ENCODE peak calls at places on chromosomes 13 and 19, in seven cellular contexts. One of them, this sample, is unnamed.

GRCh38 chr13:30846311-30846710 is 59.8 kb upstream of the MEDAG start:
- DNase-seq in mesenchymal stem cell: peak; percentile 88
- DNase-seq in IMR-90: peak; percentile 49
- DNase-seq in mesendoderm: no peak
- DNase-seq in H9: no peak
- DNase-seq in H1: no peak
- DNase-seq in neuronal stem cell: no peak
- DNase-seq in this sample: no peak

GRCh38 chr13:105603283-105603682 is 932.2 kb downstream of the EFNB2 start:
- DNase-seq in mesenchymal stem cell: no peak
- DNase-seq in IMR-90: no peak
- DNase-seq in mesendoderm: no peak
- DNase-seq in H9: no peak
- DNase-seq in H1: no peak
- DNase-seq in neuronal stem cell: no peak
- DNase-seq in this sample: no peak

GRCh38 chr13:32969516-32969941 is 46.7 kb upstream of the KL start:
- DNase-seq in mesenchymal stem cell: peak; percentile 80
- DNase-seq in IMR-90: peak; percentile 55
- DNase-seq in mesendoderm: no peak
- DNase-seq in H9: no peak
- DNase-seq in H1: no peak
- DNase-seq in neuronal stem cell: no peak
- DNase-seq in this sample: peak; percentile 30

GRCh38 chr19:46606019-46606418 is 4.9 kb downstream of the CALM3 start:
- DNase-seq in mesenchymal stem cell: no peak
- DNase-seq in IMR-90: no peak
- DNase-seq in mesendoderm: no peak
- DNase-seq in H9: no peak
- DNase-seq in H1: no peak
- DNase-seq in neuronal stem cell: no peak
- DNase-seq in this sample: no peak

GRCh38 chr19:38513762-38514167 is 80.3 kb downstream of the RYR1 start:
- DNase-seq in mesenchymal stem cell: no peak
- DNase-seq in IMR-90: no peak
- DNase-seq in mesendoderm: no peak
- DNase-seq in H9: no peak
- DNase-seq in H1: no peak
- DNase-seq in neuronal stem cell: no peak
- DNase-seq in this sample: no peak

GRCh38 chr13:70339738-70340137 is 231.5 kb upstream of the KLHL1 start:
- DNase-seq in mesenchymal stem cell: peak; percentile 45
- DNase-seq in IMR-90: no peak
- DNase-seq in mesendoderm: peak; percentile 83
- DNase-seq in H9: peak; percentile 58
- DNase-seq in H1: peak; percentile 52
- DNase-seq in neuronal stem cell: no peak
- DNase-seq in this sample: peak; percentile 60

GRCh38 chr13:55497486-55497885 is 1643.2 kb upstream of the PRR20A start:
- DNase-seq in mesenchymal stem cell: no peak
- DNase-seq in IMR-90: no peak
- DNase-seq in mesendoderm: peak; percentile 74
- DNase-seq in H9: no peak
- DNase-seq in H1: no peak
- DNase-seq in neuronal stem cell: no peak
- DNase-seq in this sample: no peak

GRCh38 chr19:58560007-58560887 is 1.8 kb upstream of the UBE2M start:
- DNase-seq in mesenchymal stem cell: no peak
- DNase-seq in IMR-90: no peak
- DNase-seq in mesendoderm: no peak
- DNase-seq in H9: no peak
- DNase-seq in H1: no peak
- DNase-seq in neuronal stem cell: no peak
- DNase-seq in this sample: no peak

GRCh38 chr13:111153977-111154332 is 38.8 kb downstream of the ARHGEF7 start:
- DNase-seq in mesenchymal stem cell: peak; percentile 65
- DNase-seq in IMR-90: no peak
- DNase-seq in mesendoderm: no peak
- DNase-seq in H9: no peak
- DNase-seq in H1: no peak
- DNase-seq in neuronal stem cell: no peak
- DNase-seq in this sample: peak; percentile 78

GRCh38 chr19:16025108-16026101 is 50.9 kb upstream of the TPM4 start:
- DNase-seq in mesenchymal stem cell: peak; percentile 31
- DNase-seq in IMR-90: peak; percentile 70
- DNase-seq in mesendoderm: peak; percentile 54
- DNase-seq in H9: peak; percentile 82
- DNase-seq in H1: no peak
- DNase-seq in neuronal stem cell: no peak
- DNase-seq in this sample: peak; percentile 76

GRCh38 chr13:111183087-111183645 is 68.1 kb downstream of the ARHGEF7 start:
- DNase-seq in mesenchymal stem cell: no peak
- DNase-seq in IMR-90: no peak
- DNase-seq in mesendoderm: no peak
- DNase-seq in H9: no peak
- DNase-seq in H1: no peak
- DNase-seq in neuronal stem cell: no peak
- DNase-seq in this sample: no peak

GRCh38 chr19:12789098-12789903 is 2.0 kb upstream of the JUNB start:
- DNase-seq in mesenchymal stem cell: peak; percentile 67
- DNase-seq in IMR-90: peak; percentile 18
- DNase-seq in mesendoderm: peak; percentile 58
- DNase-seq in H9: no peak
- DNase-seq in H1: no peak
- DNase-seq in neuronal stem cell: no peak
- DNase-seq in this sample: no peak

GRCh38 chr13:90630716-90631115 is 716.8 kb upstream of the MIR17HG start:
- DNase-seq in mesenchymal stem cell: no peak
- DNase-seq in IMR-90: no peak
- DNase-seq in mesendoderm: no peak
- DNase-seq in H9: no peak
- DNase-seq in H1: no peak
- DNase-seq in neuronal stem cell: no peak
- DNase-seq in this sample: no peak

DNA sequence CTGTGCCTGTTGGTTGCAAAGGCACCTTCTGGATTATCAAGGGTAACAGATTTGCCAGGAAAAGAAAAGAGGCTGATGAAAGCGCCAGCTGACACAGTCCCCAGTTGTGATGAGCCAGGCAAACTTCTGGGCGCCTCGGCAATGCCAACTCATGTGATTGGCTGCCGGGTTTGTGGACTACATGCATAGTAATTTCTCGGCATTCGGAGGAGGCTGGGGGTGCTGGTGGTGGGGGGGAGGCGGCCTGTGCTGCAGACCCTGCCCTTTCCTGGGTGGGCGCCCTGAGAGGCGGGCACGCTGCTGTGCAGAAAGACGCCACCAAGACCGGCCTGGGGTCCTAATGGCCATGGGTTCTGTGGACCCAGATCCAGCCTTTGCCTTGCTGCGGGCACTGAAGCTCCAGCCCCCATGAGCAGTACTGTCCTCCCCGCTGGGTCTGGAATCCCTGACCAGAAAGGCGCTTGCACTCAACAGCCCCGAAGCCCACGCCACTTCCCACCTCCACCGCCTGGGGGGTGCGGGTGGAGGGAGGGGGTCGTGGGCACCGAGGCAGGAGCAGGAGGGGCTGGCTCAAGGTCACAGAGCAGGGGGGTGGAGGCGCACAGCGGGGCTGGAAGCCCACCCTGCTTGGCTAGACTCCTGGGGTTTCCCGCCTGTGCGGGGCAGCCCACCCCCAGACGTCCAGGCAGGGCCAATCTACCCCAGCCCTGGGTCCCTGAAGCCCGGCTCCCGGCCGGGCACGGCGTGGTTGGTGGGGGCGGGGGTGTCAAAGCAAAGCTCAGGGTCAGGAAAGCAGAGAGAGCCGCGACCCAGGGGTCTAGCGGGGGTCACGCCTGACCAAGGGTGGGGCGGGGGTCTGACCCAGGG is 1.0 kb downstream of the DIRAS1 start:
- DNase-seq in mesenchymal stem cell: peak; percentile 24
- DNase-seq in IMR-90: peak; percentile 40
- DNase-seq in mesendoderm: peak; percentile 70
- DNase-seq in H9: peak; percentile 63
- DNase-seq in H1: peak; percentile 76
- DNase-seq in neuronal stem cell: no peak
- DNase-seq in this sample: no peak
- H2AK5ac ChIP-seq in mesenchymal stem cell: no peak overlapping the region
- H2AK5ac ChIP-seq in IMR-90: peak overlapping the region; percentile 3
- H2AK5ac ChIP-seq in mesendoderm: no peak overlapping the region
- H2AK5ac ChIP-seq in H9: no peak overlapping the region
- H2AK5ac ChIP-seq in H1: no peak overlapping the region
- H2AK5ac ChIP-seq in neuronal stem cell: peak overlapping the region; percentile 63
- H2AK5ac ChIP-seq in this sample: no peak overlapping the region

GRCh38 chr19:49946415-49946814 is 14.6 kb downstream of the SIGLEC11 start:
- DNase-seq in mesenchymal stem cell: no peak
- DNase-seq in IMR-90: no peak
- DNase-seq in mesendoderm: no peak
- DNase-seq in H9: no peak
- DNase-seq in H1: no peak
- DNase-seq in neuronal stem cell: no peak
- DNase-seq in this sample: no peak
- H2BK5ac ChIP-seq in mesenchymal stem cell: no peak overlapping the region
- H2BK5ac ChIP-seq in IMR-90: no peak overlapping the region
- H2BK5ac ChIP-seq in mesendoderm: no peak overlapping the region
- H2BK5ac ChIP-seq in H9: no peak overlapping the region
- H2BK5ac ChIP-seq in H1: no peak overlapping the region
- H2BK5ac ChIP-seq in neuronal stem cell: no peak overlapping the region
- H2BK5ac ChIP-seq in this sample: no peak overlapping the region

DNA sequence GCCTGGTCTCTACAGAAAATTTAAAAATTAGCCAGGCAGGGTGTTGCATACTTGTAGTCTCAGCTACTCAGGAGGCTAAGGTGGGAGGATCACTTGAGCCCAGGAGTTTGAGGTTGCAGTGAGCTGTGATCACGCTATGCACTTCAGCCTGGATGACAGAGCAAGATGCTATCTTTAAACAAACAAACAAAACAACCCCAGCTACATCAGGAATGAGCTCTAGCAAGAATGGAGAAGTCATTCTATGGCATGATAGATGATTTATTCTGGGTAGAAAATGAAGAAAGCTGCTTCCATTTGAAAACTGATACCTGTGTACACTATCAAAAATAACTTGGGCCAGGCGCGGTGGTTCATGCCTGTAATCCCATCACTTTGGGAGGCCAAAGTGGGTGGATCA is 15.8 kb upstream of the SHISA2 start:
- DNase-seq in mesenchymal stem cell: no peak
- DNase-seq in IMR-90: no peak
- DNase-seq in mesendoderm: no peak
- DNase-seq in H9: no peak
- DNase-seq in H1: no peak
- DNase-seq in neuronal stem cell: no peak
- DNase-seq in this sample: no peak
- H2BK120ac ChIP-seq in mesenchymal stem cell: no peak overlapping the region
- H2BK120ac ChIP-seq in IMR-90: no peak overlapping the region
- H2BK120ac ChIP-seq in mesendoderm: no peak overlapping the region
- H2BK120ac ChIP-seq in H9: no peak overlapping the region
- H2BK120ac ChIP-seq in H1: no peak overlapping the region
- H2BK120ac ChIP-seq in neuronal stem cell: no peak overlapping the region
- H2BK120ac ChIP-seq in this sample: no peak overlapping the region

GRCh38 chr13:66519259-66519658 is 710.9 kb downstream of the PCDH9 start:
- DNase-seq in mesenchymal stem cell: no peak
- DNase-seq in IMR-90: no peak
- DNase-seq in mesendoderm: no peak
- DNase-seq in H9: no peak
- DNase-seq in H1: no peak
- DNase-seq in neuronal stem cell: no peak
- DNase-seq in this sample: no peak

GRCh38 chr13:66518068-66518467 is 712.1 kb downstream of the PCDH9 start:
- DNase-seq in mesenchymal stem cell: no peak
- DNase-seq in IMR-90: no peak
- DNase-seq in mesendoderm: no peak
- DNase-seq in H9: no peak
- DNase-seq in H1: no peak
- DNase-seq in neuronal stem cell: no peak
- DNase-seq in this sample: no peak

GRCh38 chr13:66508153-66508909 is 721.8 kb downstream of the PCDH9 start:
- DNase-seq in mesenchymal stem cell: peak; percentile 53
- DNase-seq in IMR-90: peak; percentile 38
- DNase-seq in mesendoderm: no peak
- DNase-seq in H9: no peak
- DNase-seq in H1: no peak
- DNase-seq in neuronal stem cell: no peak
- DNase-seq in this sample: no peak

GRCh38 chr13:66509176-66509575 is 721.0 kb downstream of the PCDH9 start:
- DNase-seq in mesenchymal stem cell: peak; percentile 55
- DNase-seq in IMR-90: peak; percentile 12
- DNase-seq in mesendoderm: peak; percentile 6
- DNase-seq in H9: no peak
- DNase-seq in H1: no peak
- DNase-seq in neuronal stem cell: no peak
- DNase-seq in this sample: no peak

DNA sequence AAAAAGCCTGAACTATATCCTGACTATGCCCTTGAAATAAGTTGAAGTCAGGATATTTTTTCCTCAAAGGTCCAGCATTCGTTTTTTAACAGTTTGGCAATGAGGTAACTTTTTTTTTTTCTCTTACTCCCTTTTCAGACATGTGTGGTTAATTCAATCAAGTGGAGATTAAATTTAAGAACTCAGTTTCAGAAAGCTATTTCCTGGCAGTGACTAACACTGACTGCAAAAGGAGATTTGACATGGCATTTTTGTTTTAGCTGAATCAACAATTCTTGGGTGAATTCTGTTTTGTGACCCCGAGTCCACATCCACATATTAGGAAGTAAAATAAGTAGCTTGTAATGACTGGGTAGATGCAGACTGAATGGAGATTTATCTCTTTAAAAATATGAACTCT is 716.4 kb downstream of the PCDH9 start:
- DNase-seq in mesenchymal stem cell: peak; percentile 17
- DNase-seq in IMR-90: peak; percentile 16
- DNase-seq in mesendoderm: no peak
- DNase-seq in H9: no peak
- DNase-seq in H1: no peak
- DNase-seq in neuronal stem cell: no peak
- DNase-seq in this sample: no peak
- H2AK5ac ChIP-seq in mesenchymal stem cell: no peak overlapping the region
- H2AK5ac ChIP-seq in IMR-90: no peak overlapping the region
- H2AK5ac ChIP-seq in mesendoderm: no peak overlapping the region
- H2AK5ac ChIP-seq in H9: no peak overlapping the region
- H2AK5ac ChIP-seq in H1: no peak overlapping the region
- H2AK5ac ChIP-seq in neuronal stem cell: no peak overlapping the region
- H2AK5ac ChIP-seq in this sample: no peak overlapping the region

GRCh38 chr19:52601025-52601973 is 31.2 kb downstream of the ZNF701 start:
- DNase-seq in mesenchymal stem cell: peak; percentile 87
- DNase-seq in IMR-90: peak; percentile 87
- DNase-seq in mesendoderm: peak; percentile 95
- DNase-seq in H9: peak; percentile 94
- DNase-seq in H1: peak; percentile 97
- DNase-seq in neuronal stem cell: peak; percentile 83
- DNase-seq in this sample: peak; percentile 95
- H2BK5ac ChIP-seq in mesenchymal stem cell: no peak overlapping the region
- H2BK5ac ChIP-seq in IMR-90: peak overlapping the region; percentile 25
- H2BK5ac ChIP-seq in mesendoderm: no peak overlapping the region
- H2BK5ac ChIP-seq in H9: no peak overlapping the region
- H2BK5ac ChIP-seq in H1: no peak overlapping the region
- H2BK5ac ChIP-seq in neuronal stem cell: no peak overlapping the region
- H2BK5ac ChIP-seq in this sample: peak overlapping the region; percentile 68